ENCODE peak calls at places on chromosomes 16 and 17, in four cellular contexts. X, Q, S and F are unnamed samples.

GRCh38 chr17:78128616-78129384 is at the start of gene TMC6:
- DNase-seq in S (no peak), Q (no peak), X (no peak), F (peak)

GRCh38 chr17:35243459-35244204 is 760 bp downstream of the SLFN5 start:
- DNase-seq in S (peak), X (no peak), Q (peak), F (peak)

GRCh38 chr17:79114455-79115301 is 40.1 kb downstream of the ENGASE start:
- DNase-seq in Q (no peak), X (no peak), S (no peak), F (peak)

GRCh38 chr17:64621772-64622171 is 40.3 kb downstream of the SMURF2 start:
- DNase-seq in Q (no peak), X (no peak), S (no peak), F (no peak)

GRCh38 chr17:17351356-17351891 is 48.3 kb downstream of the NT5M start:
- DNase-seq in X (no peak), Q (no peak), S (no peak), F (no peak)

GRCh38 chr17:64777413-64778101 is 115.5 kb upstream of the SMURF2 start:
- DNase-seq in X (no peak), Q (no peak), S (no peak), F (peak)

GRCh38 chr17:32310927-32311568 is 30.9 kb downstream of the C17orf75 start:
- DNase-seq in Q (peak), X (no peak), S (peak), F (no peak)

GRCh38 chr17:31052187-31052889 is 42.4 kb upstream of the NF1 start:
- DNase-seq in S (peak), Q (peak), X (peak), F (no peak)

GRCh38 chr17:31424944-31425582 is 33.6 kb downstream of the RAB11FIP4 start:
- DNase-seq in Q (peak), X (no peak), S (peak), F (no peak)

GRCh38 chr16:7555459-7555858 is 222.8 kb downstream of the RBFOX1 start:
- DNase-seq in Q (no peak), S (no peak), X (no peak), F (no peak)

GRCh38 chr17:47913050-47913449 is 17.0 kb downstream of the SP2 start:
- DNase-seq in X (no peak), S (no peak), Q (no peak), F (no peak)

GRCh38 chr16:28237754-28238357 is 26.1 kb upstream of the XPO6 start:
- DNase-seq in Q (peak), S (no peak), X (no peak), F (no peak)

GRCh38 chr17:77693776-77694175 is 264.7 kb upstream of the TNRC6C start:
- DNase-seq in Q (no peak), X (no peak), S (no peak), F (no peak)

GRCh38 chr16:67855789-67856188 is 8.3 kb upstream of the CENPT start:
- DNase-seq in S (no peak), Q (no peak), X (no peak), F (no peak)

GRCh38 chr16:50547340-50547865 is 793 bp upstream of the NKD1 start:
- DNase-seq in Q (no peak), S (no peak), X (no peak), F (no peak)

GRCh38 chr17:57926723-57927047 is 28.5 kb downstream of the CUEDC1 start:
- DNase-seq in X (no peak), Q (no peak), S (no peak), F (no peak)

GRCh38 chr16:13994239-13995106 is 74.5 kb downstream of the ERCC4 start:
- DNase-seq in Q (no peak), X (no peak), S (no peak), F (peak)

GRCh38 chr17:1736348-1737281 is 6.1 kb upstream of the SERPINF2 start:
- DNase-seq in X (no peak), Q (peak), S (peak), F (no peak)

GRCh38 chr16:89331371-89332109 is 114.0 kb downstream of the ZNF778 start:
- DNase-seq in S (no peak), Q (no peak), X (no peak), F (no peak)

GRCh38 chr17:68589086-68589485 is 12.1 kb downstream of the FAM20A start:
- DNase-seq in X (no peak), Q (no peak), S (no peak), F (no peak)

GRCh38 chr16:67862623-67863583 is 9.9 kb upstream of the EDC4 start:
- DNase-seq in X (no peak), S (peak), Q (peak), F (no peak)

GRCh38 chr16:84281077-84281476 is 13.6 kb upstream of the WFDC1 start:
- DNase-seq in S (peak), X (no peak), Q (peak), F (no peak)

GRCh38 chr17:34665803-34666763 is 86.7 kb downstream of the TMEM132E start:
- DNase-seq in S (no peak), Q (no peak), X (no peak), F (no peak)

GRCh38 chr16:89304941-89305705 is 87.6 kb downstream of the ZNF778 start:
- DNase-seq in Q (no peak), S (no peak), X (no peak), F (no peak)

GRCh38 chr16:80158766-80159165 is 382.0 kb upstream of the DYNLRB2 start:
- DNase-seq in X (no peak), Q (peak), S (peak), F (no peak)

GRCh38 chr17:21213491-21214014 is 408 bp downstream of the TMEM11 start:
- DNase-seq in S (peak), X (no peak), Q (no peak), F (no peak)

GRCh38 chr17:77458202-77459017 is 317.6 kb downstream of the SEC14L1 start:
- DNase-seq in S (no peak), X (no peak), Q (no peak), F (no peak)

GRCh38 chr16:72884037-72884436 is 163.9 kb downstream of the ZFHX3 start:
- DNase-seq in Q (peak), S (peak), X (no peak), F (no peak)

GRCh38 chr17:81286491-81287145 is 8.5 kb downstream of the SLC38A10 start:
- DNase-seq in X (no peak), S (no peak), Q (no peak), F (no peak)